ENCODE peak calls at places on chromosomes 3 and 15, in six cellular contexts. V is hepatocyte, Y is IMR-90, M is neuronal stem cell, Z is SK-N-SH, T is astrocyte. B is an unnamed sample.

GRCh38 chr3:71062037-71062919 is 521.2 kb downstream of the FOXP1 start:
- DNase-seq in V (no peak), Y (peak; percentile 51), M (no peak), Z (no peak), T (no peak), B (no peak)

GRCh38 chr15:74461847-74462511 is 1.0 kb upstream of the UBL7 start:
- DNase-seq in V (no peak), Y (no peak), M (no peak), Z (no peak), T (no peak), B (no peak)

GRCh38 chr3:134029256-134029733 is 430 bp downstream of the SLCO2A1 start:
- DNase-seq in V (peak; percentile 50), Y (peak; percentile 15), M (no peak), Z (peak; percentile 42), T (peak; percentile 35), B (no peak)

GRCh38 chr15:84598250-84598649 is 2.6 kb upstream of the ZSCAN2 start:
- DNase-seq in V (no peak), Y (peak; percentile 24), M (no peak), Z (no peak), T (no peak), B (peak; percentile 81)

GRCh38 chr3:42226470-42227425 is 39.2 kb downstream of the CCK start:
- DNase-seq in V (no peak), Y (no peak), M (no peak), Z (no peak), T (no peak), B (no peak)

GRCh38 chr3:40524222-40524570 is 564 bp upstream of the ZNF621 start:
- DNase-seq in V (no peak), Y (peak; percentile 3), M (no peak), Z (no peak), T (no peak), B (no peak)

GRCh38 chr3:159319156-159319555 is 517.3 kb downstream of the MFSD1 start:
- DNase-seq in V (no peak), Y (no peak), M (no peak), Z (no peak), T (no peak), B (no peak)

GRCh38 chr15:55791576-55792400 is 48.8 kb upstream of the PRTG start:
- DNase-seq in V (no peak), Y (peak; percentile 49), M (no peak), Z (no peak), T (peak; percentile 93), B (no peak)

GRCh38 chr3:46660543-46661523 is 32.6 kb downstream of the ALS2CL start:
- DNase-seq in V (no peak), Y (no peak), M (no peak), Z (peak; percentile 27), T (no peak), B (no peak)

GRCh38 chr3:115085197-115085865 is 61.8 kb downstream of the ZBTB20 start:
- DNase-seq in V (no peak), Y (no peak), M (no peak), Z (no peak), T (no peak), B (no peak)

GRCh38 chr3:46393554-46394434 is 13.1 kb downstream of the CCR5AS start:
- DNase-seq in V (no peak), Y (peak; percentile 47), M (no peak), Z (no peak), T (no peak), B (peak; percentile 70)

GRCh38 chr15:88894348-88894818 is 961 bp downstream of the HAPLN3 start:
- DNase-seq in V (peak; percentile 85), Y (no peak), M (no peak), Z (peak; percentile 80), T (no peak), B (peak; percentile 80)

GRCh38 chr3:122680381-122681293 is at the start of gene PARP14:
- DNase-seq in V (peak; percentile 82), Y (peak; percentile 68), M (peak; percentile 26), Z (peak; percentile 77), T (peak; percentile 58), B (peak; percentile 81)

GRCh38 chr3:3744826-3745225 is 54.4 kb upstream of the LRRN1 start:
- DNase-seq in V (no peak), Y (no peak), M (no peak), Z (no peak), T (no peak), B (no peak)

GRCh38 chr15:86751116-86751515 is 671.4 kb downstream of the AGBL1 start:
- DNase-seq in V (no peak), Y (no peak), M (no peak), Z (no peak), T (no peak), B (no peak)

GRCh38 chr15:62394079-62394478 is 229.0 kb upstream of the C2CD4B start:
- DNase-seq in V (no peak), Y (peak; percentile 38), M (no peak), Z (no peak), T (no peak), B (no peak)

GRCh38 chr15:51202783-51203182 is 108.1 kb upstream of the TNFAIP8L3 start:
- DNase-seq in V (no peak), Y (no peak), M (no peak), Z (no peak), T (no peak), B (no peak)

GRCh38 chr3:10570196-10570946 is 65.0 kb upstream of the ATP2B2 start:
- DNase-seq in V (no peak), Y (no peak), M (no peak), Z (no peak), T (no peak), B (no peak)

GRCh38 chr15:41999290-42000285 is 21.3 kb downstream of the PLA2G4E start:
- DNase-seq in V (no peak), Y (no peak), M (no peak), Z (no peak), T (no peak), B (no peak)

GRCh38 chr3:149342413-149343340 is 9.2 kb upstream of the TM4SF18 start:
- DNase-seq in V (no peak), Y (peak; percentile 94), M (no peak), Z (no peak), T (peak; percentile 94), B (no peak)

GRCh38 chr15:47296911-47297310 is 420.4 kb upstream of the SEMA6D start:
- DNase-seq in V (no peak), Y (no peak), M (no peak), Z (no peak), T (peak; percentile 2), B (no peak)

GRCh38 chr3:14452676-14453367 is 50.4 kb downstream of the SLC6A6 start:
- DNase-seq in V (peak; percentile 81), Y (peak; percentile 98), M (no peak), Z (no peak), T (peak; percentile 98), B (no peak)

GRCh38 chr3:13869944-13870343 is 9.9 kb downstream of the WNT7A start:
- DNase-seq in V (no peak), Y (no peak), M (no peak), Z (no peak), T (no peak), B (no peak)

DNA sequence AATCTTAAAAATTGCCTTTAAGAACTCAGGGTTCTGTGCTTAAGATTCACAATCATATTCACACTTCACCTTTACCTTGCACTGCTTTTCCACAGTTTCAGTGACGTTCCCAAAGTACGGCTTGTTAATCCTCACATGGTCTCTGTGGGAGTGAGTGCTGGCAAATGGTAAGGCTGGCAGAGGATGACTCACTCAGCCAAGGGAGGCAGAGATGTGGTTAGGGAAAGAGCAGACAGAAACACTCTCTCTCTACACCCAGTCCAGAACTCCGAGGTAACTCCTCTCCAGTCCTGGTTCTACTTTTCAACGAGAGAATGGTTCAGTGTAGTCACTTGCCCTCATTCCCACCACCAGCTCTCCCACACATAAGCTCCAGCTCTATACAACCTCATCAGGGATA is 33.1 kb downstream of the RASGRP1 start:
- DNase-seq in V (no peak), Y (peak; percentile 47), M (no peak), Z (no peak), T (peak; percentile 73), B (no peak)
- H2AFZ ChIP-seq in V (no peak overlapping the region), Y (no peak overlapping the region), M (no peak overlapping the region), Z (peak overlapping the region; percentile 23), T (no peak overlapping the region), B (no peak overlapping the region)

DNA sequence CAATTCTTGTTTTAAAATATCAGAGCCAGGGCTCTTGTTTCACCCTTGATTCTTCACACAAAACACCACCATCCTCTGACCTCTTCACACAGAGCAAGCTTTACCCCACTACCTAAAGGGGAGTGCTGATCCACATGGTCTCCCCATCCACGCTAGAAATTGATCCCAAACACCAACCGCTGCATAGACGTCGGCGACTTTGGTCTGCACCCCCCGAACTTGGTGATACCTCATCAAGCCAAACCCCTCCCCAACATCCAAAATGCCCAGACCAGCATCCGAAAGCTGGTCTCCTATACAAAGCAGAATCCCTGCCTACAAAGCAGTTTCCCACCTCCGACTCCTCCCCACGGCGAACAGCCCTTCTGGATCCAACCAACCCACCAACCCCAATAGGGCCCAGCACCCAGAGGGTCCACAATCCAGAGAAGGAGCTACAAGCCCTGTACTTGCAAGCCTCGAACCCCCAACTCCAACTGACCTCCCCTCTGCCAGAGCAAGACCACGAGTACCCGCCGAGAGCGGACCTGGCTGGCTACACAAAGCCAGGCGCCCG is 25.8 kb upstream of the MTHFS start:
- DNase-seq in V (no peak), Y (no peak), M (no peak), Z (no peak), T (peak; percentile 14), B (no peak)
- H3K9me3 ChIP-seq in V (no peaks in the 10 kb centered on the region), Y (peaks cover 23% of the 10 kb centered on the region), M (peaks cover 53% of the 10 kb centered on the region), Z (peaks cover 8% of the 10 kb centered on the region), T (peaks cover 16% of the 10 kb centered on the region), B (no peaks in the 10 kb centered on the region)

GRCh38 chr3:58585994-58586393 is 8.8 kb upstream of the FAM107A start:
- DNase-seq in V (no peak), Y (no peak), M (no peak), Z (no peak), T (no peak), B (no peak)
- H2AFZ ChIP-seq in V (no peak overlapping the region), Y (no peak overlapping the region), M (peak overlapping the region; percentile 61), Z (no peak overlapping the region), T (no peak overlapping the region), B (peak overlapping the region; percentile 68)

DNA sequence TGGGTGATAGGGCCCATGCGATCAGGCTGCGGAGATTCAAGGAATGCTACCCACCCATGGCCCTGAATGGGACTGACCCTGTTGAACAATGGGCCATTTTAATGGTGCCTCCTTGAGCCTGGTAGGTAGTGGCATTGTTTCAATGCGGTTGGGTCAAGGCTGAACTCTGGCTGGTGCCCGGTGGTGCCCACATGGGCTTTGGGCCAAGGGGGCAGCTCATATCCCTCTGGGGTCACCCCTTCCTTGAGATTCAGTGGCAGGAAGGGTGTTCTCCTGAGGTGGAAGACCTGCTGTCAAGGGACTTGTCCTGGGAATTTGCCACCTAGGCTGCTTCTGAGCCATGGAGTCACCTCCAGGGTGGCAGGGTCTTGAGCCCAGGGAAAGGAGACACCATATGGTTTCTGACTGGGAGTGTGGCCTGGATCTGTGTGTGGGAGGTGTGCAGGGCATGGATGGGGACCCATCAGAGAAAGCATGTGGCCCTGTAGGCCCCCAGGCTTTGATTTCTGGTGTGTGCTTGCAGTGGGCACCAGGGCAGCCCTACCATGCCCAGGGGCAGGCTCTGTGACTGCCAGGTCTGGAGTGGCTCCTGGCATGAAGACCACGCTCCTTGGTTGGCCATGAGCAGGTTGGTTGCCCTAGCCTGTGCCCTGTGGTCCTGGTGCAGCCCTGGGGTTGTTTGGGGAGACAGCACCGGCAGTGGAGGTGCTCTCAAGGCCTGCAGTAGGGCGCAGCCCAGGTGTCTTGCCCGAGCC is 199.9 kb downstream of the UBE3A start:
- DNase-seq in V (no peak), Y (no peak), M (no peak), Z (no peak), T (no peak), B (no peak)
- H3K9me3 ChIP-seq in V (no peaks in the 10 kb centered on the region), Y (peaks cover 78% of the 10 kb centered on the region), M (no peaks in the 10 kb centered on the region), Z (no peaks in the 10 kb centered on the region), T (peaks cover 30% of the 10 kb centered on the region), B (no peaks in the 10 kb centered on the region)

GRCh38 chr3:72483554-72484104 is 364.6 kb downstream of the SHQ1 start:
- DNase-seq in V (no peak), Y (no peak), M (no peak), Z (no peak), T (no peak), B (no peak)
- H2AFZ ChIP-seq in V (no peak overlapping the region), Y (no peak overlapping the region), M (no peak overlapping the region), Z (no peak overlapping the region), T (no peak overlapping the region), B (peak overlapping the region; percentile 98)

GRCh38 chr3:108092556-108092955 is 1.7 kb upstream of the CD47 start:
- DNase-seq in V (no peak), Y (no peak), M (no peak), Z (no peak), T (no peak), B (no peak)
- H3K9me3 ChIP-seq in V (no peaks in the 10 kb centered on the region), Y (no peaks in the 10 kb centered on the region), M (no peaks in the 10 kb centered on the region), Z (no peaks in the 10 kb centered on the region), T (no peaks in the 10 kb centered on the region), B (no peaks in the 10 kb centered on the region)